ENCODE peak calls at places on chromosomes 4 and X, in nine cellular contexts. One of them, this sample, is unnamed.

GRCh38 chr4:168722391-168722790 is 225.5 kb downstream of the PALLD start:
- DNase-seq in sigmoid colon: no peak
- DNase-seq in left ventricle myocardium inferior: no peak
- DNase-seq in neural progenitor cell: no peak
- DNase-seq in tibial artery: no peak
- DNase-seq in cardiac muscle cell: no peak
- DNase-seq in psoas muscle: no peak
- DNase-seq in stomach: no peak
- DNase-seq in A549: no peak
- DNase-seq in this sample: no peak

GRCh38 chr4:25563071-25563564 is 92.5 kb upstream of the SLC34A2 start:
- DNase-seq in tibial artery: no peak
- DNase-seq in cardiac muscle cell: no peak
- DNase-seq in sigmoid colon: no peak
- DNase-seq in left ventricle myocardium inferior: no peak
- DNase-seq in stomach: no peak
- DNase-seq in psoas muscle: no peak
- DNase-seq in neural progenitor cell: peak; percentile 40
- DNase-seq in A549: peak; percentile 69
- DNase-seq in this sample: no peak

GRCh38 chrX:115535421-115535820 is 25.6 kb upstream of the PLS3 start:
- DNase-seq in sigmoid colon: no peak
- DNase-seq in cardiac muscle cell: no peak
- DNase-seq in A549: no peak
- DNase-seq in psoas muscle: no peak
- DNase-seq in left ventricle myocardium inferior: no peak
- DNase-seq in stomach: no peak
- DNase-seq in neural progenitor cell: no peak
- DNase-seq in tibial artery: no peak
- DNase-seq in this sample: no peak

GRCh38 chrX:106698693-106699092 is 27.8 kb upstream of the RNF128 start:
- DNase-seq in cardiac muscle cell: peak; percentile 25
- DNase-seq in neural progenitor cell: no peak
- DNase-seq in tibial artery: no peak
- DNase-seq in left ventricle myocardium inferior: no peak
- DNase-seq in psoas muscle: no peak
- DNase-seq in stomach: no peak
- DNase-seq in sigmoid colon: no peak
- DNase-seq in A549: no peak
- DNase-seq in this sample: no peak

GRCh38 chr4:26132858-26133257 is 188.0 kb upstream of the RBPJ start:
- DNase-seq in sigmoid colon: no peak
- DNase-seq in neural progenitor cell: no peak
- DNase-seq in tibial artery: no peak
- DNase-seq in cardiac muscle cell: no peak
- DNase-seq in left ventricle myocardium inferior: no peak
- DNase-seq in stomach: no peak
- DNase-seq in psoas muscle: no peak
- DNase-seq in A549: no peak
- DNase-seq in this sample: no peak

GRCh38 chr4:105122334-105122733 is 24.3 kb upstream of the TET2 start:
- DNase-seq in cardiac muscle cell: peak; percentile 54
- DNase-seq in neural progenitor cell: peak; percentile 54
- DNase-seq in A549: peak; percentile 20
- DNase-seq in left ventricle myocardium inferior: no peak
- DNase-seq in psoas muscle: no peak
- DNase-seq in tibial artery: no peak
- DNase-seq in stomach: no peak
- DNase-seq in sigmoid colon: no peak
- DNase-seq in this sample: no peak

GRCh38 chr4:186701273-186701672 is 22.4 kb downstream of the FAT1 start:
- DNase-seq in left ventricle myocardium inferior: peak; percentile 38
- DNase-seq in sigmoid colon: no peak
- DNase-seq in tibial artery: peak; percentile 77
- DNase-seq in cardiac muscle cell: peak; percentile 89
- DNase-seq in A549: no peak
- DNase-seq in psoas muscle: no peak
- DNase-seq in stomach: no peak
- DNase-seq in neural progenitor cell: peak; percentile 91
- DNase-seq in this sample: peak; percentile 62

GRCh38 chr4:158025131-158025530 is 147.7 kb downstream of the GASK1B start:
- DNase-seq in cardiac muscle cell: no peak
- DNase-seq in left ventricle myocardium inferior: no peak
- DNase-seq in stomach: no peak
- DNase-seq in neural progenitor cell: no peak
- DNase-seq in tibial artery: no peak
- DNase-seq in psoas muscle: no peak
- DNase-seq in sigmoid colon: no peak
- DNase-seq in A549: peak; percentile 29
- DNase-seq in this sample: no peak

GRCh38 chr4:74621616-74622015 is 172.7 kb downstream of the BTC start:
- DNase-seq in tibial artery: no peak
- DNase-seq in sigmoid colon: no peak
- DNase-seq in psoas muscle: no peak
- DNase-seq in left ventricle myocardium inferior: no peak
- DNase-seq in neural progenitor cell: no peak
- DNase-seq in stomach: no peak
- DNase-seq in cardiac muscle cell: no peak
- DNase-seq in A549: no peak
- DNase-seq in this sample: no peak
- TF ChIP-seq CTCF in tibial artery: no peak
- TF ChIP-seq CTCF in sigmoid colon: no peak
- TF ChIP-seq CTCF in psoas muscle: no peak
- TF ChIP-seq CTCF in left ventricle myocardium inferior: no peak
- TF ChIP-seq CTCF in neural progenitor cell: no peak
- TF ChIP-seq CTCF in stomach: no peak
- TF ChIP-seq CTCF in cardiac muscle cell: no peak
- TF ChIP-seq CTCF in A549: no peak
- TF ChIP-seq CTCF in this sample: no peak

GRCh38 chr4:19803406-19803805 is 448.3 kb upstream of the SLIT2 start:
- DNase-seq in left ventricle myocardium inferior: no peak
- DNase-seq in sigmoid colon: no peak
- DNase-seq in tibial artery: no peak
- DNase-seq in cardiac muscle cell: no peak
- DNase-seq in stomach: no peak
- DNase-seq in A549: no peak
- DNase-seq in neural progenitor cell: no peak
- DNase-seq in psoas muscle: no peak
- DNase-seq in this sample: no peak

GRCh38 chr4:19806865-19807264 is 444.8 kb upstream of the SLIT2 start:
- DNase-seq in sigmoid colon: no peak
- DNase-seq in A549: no peak
- DNase-seq in left ventricle myocardium inferior: no peak
- DNase-seq in cardiac muscle cell: no peak
- DNase-seq in tibial artery: no peak
- DNase-seq in neural progenitor cell: no peak
- DNase-seq in stomach: no peak
- DNase-seq in psoas muscle: no peak
- DNase-seq in this sample: no peak

GRCh38 chr4:19809989-19810388 is 441.7 kb upstream of the SLIT2 start:
- DNase-seq in cardiac muscle cell: no peak
- DNase-seq in sigmoid colon: no peak
- DNase-seq in neural progenitor cell: no peak
- DNase-seq in stomach: no peak
- DNase-seq in psoas muscle: no peak
- DNase-seq in tibial artery: no peak
- DNase-seq in left ventricle myocardium inferior: no peak
- DNase-seq in A549: no peak
- DNase-seq in this sample: no peak

GRCh38 chr4:19807505-19807904 is 444.2 kb upstream of the SLIT2 start:
- DNase-seq in tibial artery: no peak
- DNase-seq in A549: no peak
- DNase-seq in psoas muscle: no peak
- DNase-seq in sigmoid colon: no peak
- DNase-seq in stomach: no peak
- DNase-seq in left ventricle myocardium inferior: no peak
- DNase-seq in cardiac muscle cell: peak; percentile 82
- DNase-seq in neural progenitor cell: no peak
- DNase-seq in this sample: no peak
- H3K9me3 ChIP-seq in tibial artery: no peaks in the 10 kb centered on the region
- H3K9me3 ChIP-seq in A549: no peaks in the 10 kb centered on the region
- H3K9me3 ChIP-seq in psoas muscle: no peaks in the 10 kb centered on the region
- H3K9me3 ChIP-seq in sigmoid colon: no peaks in the 10 kb centered on the region
- H3K9me3 ChIP-seq in stomach: no peaks in the 10 kb centered on the region
- H3K9me3 ChIP-seq in left ventricle myocardium inferior: no peaks in the 10 kb centered on the region
- H3K9me3 ChIP-seq in cardiac muscle cell: no peaks in the 10 kb centered on the region
- H3K9me3 ChIP-seq in neural progenitor cell: no peaks in the 10 kb centered on the region
- H3K9me3 ChIP-seq in this sample: no peaks in the 10 kb centered on the region

GRCh38 chr4:54054501-54054900 is 9.9 kb downstream of the CHIC2 start:
- DNase-seq in left ventricle myocardium inferior: no peak
- DNase-seq in tibial artery: no peak
- DNase-seq in neural progenitor cell: peak; percentile 8
- DNase-seq in sigmoid colon: no peak
- DNase-seq in cardiac muscle cell: no peak
- DNase-seq in psoas muscle: no peak
- DNase-seq in A549: no peak
- DNase-seq in stomach: no peak
- DNase-seq in this sample: no peak
- H3K4me1 ChIP-seq in left ventricle myocardium inferior: peaks cover 79% of the 10 kb centered on the region
- H3K4me1 ChIP-seq in tibial artery: peaks cover 17% of the 10 kb centered on the region
- H3K4me1 ChIP-seq in neural progenitor cell: no peaks in the 10 kb centered on the region
- H3K4me1 ChIP-seq in sigmoid colon: peaks cover 57% of the 10 kb centered on the region
- H3K4me1 ChIP-seq in cardiac muscle cell: peaks cover 4% of the 10 kb centered on the region
- H3K4me1 ChIP-seq in psoas muscle: peaks cover 47% of the 10 kb centered on the region
- H3K4me1 ChIP-seq in A549: peaks cover 15% of the 10 kb centered on the region
- H3K4me1 ChIP-seq in stomach: peaks cover 19% of the 10 kb centered on the region
- H3K4me1 ChIP-seq in this sample: peaks cover 4% of the 10 kb centered on the region

GRCh38 chr4:139223682-139224317 is 46.8 kb upstream of the ELF2 start:
- DNase-seq in stomach: no peak
- DNase-seq in A549: no peak
- DNase-seq in psoas muscle: peak; percentile 71
- DNase-seq in sigmoid colon: no peak
- DNase-seq in left ventricle myocardium inferior: peak; percentile 44
- DNase-seq in neural progenitor cell: no peak
- DNase-seq in tibial artery: peak; percentile 69
- DNase-seq in cardiac muscle cell: peak; percentile 82
- DNase-seq in this sample: no peak

GRCh38 chr4:139229534-139230039 is 50.4 kb downstream of the MGARP start:
- DNase-seq in psoas muscle: no peak
- DNase-seq in A549: peak; percentile 49
- DNase-seq in left ventricle myocardium inferior: no peak
- DNase-seq in cardiac muscle cell: peak; percentile 72
- DNase-seq in neural progenitor cell: peak; percentile 40
- DNase-seq in stomach: no peak
- DNase-seq in sigmoid colon: no peak
- DNase-seq in tibial artery: no peak
- DNase-seq in this sample: no peak

GRCh38 chr4:139232751-139233150 is 47.3 kb downstream of the MGARP start:
- DNase-seq in neural progenitor cell: no peak
- DNase-seq in sigmoid colon: no peak
- DNase-seq in A549: no peak
- DNase-seq in stomach: no peak
- DNase-seq in psoas muscle: no peak
- DNase-seq in cardiac muscle cell: no peak
- DNase-seq in tibial artery: no peak
- DNase-seq in left ventricle myocardium inferior: no peak
- DNase-seq in this sample: no peak

GRCh38 chr4:139222215-139222614 is 45.2 kb upstream of the ELF2 start:
- DNase-seq in psoas muscle: no peak
- DNase-seq in cardiac muscle cell: no peak
- DNase-seq in neural progenitor cell: no peak
- DNase-seq in A549: no peak
- DNase-seq in stomach: no peak
- DNase-seq in tibial artery: no peak
- DNase-seq in left ventricle myocardium inferior: no peak
- DNase-seq in sigmoid colon: no peak
- DNase-seq in this sample: no peak

GRCh38 chr4:139227729-139228404 is 50.8 kb upstream of the ELF2 start:
- DNase-seq in neural progenitor cell: no peak
- DNase-seq in A549: peak; percentile 7
- DNase-seq in cardiac muscle cell: no peak
- DNase-seq in stomach: no peak
- DNase-seq in psoas muscle: no peak
- DNase-seq in left ventricle myocardium inferior: no peak
- DNase-seq in tibial artery: no peak
- DNase-seq in sigmoid colon: no peak
- DNase-seq in this sample: no peak
- TF ChIP-seq CTCF in neural progenitor cell: no peak
- TF ChIP-seq CTCF in A549: no peak
- TF ChIP-seq CTCF in cardiac muscle cell: no peak
- TF ChIP-seq CTCF in stomach: no peak
- TF ChIP-seq CTCF in psoas muscle: peak; percentile 11
- TF ChIP-seq CTCF in left ventricle myocardium inferior: peak; percentile 37
- TF ChIP-seq CTCF in tibial artery: no peak
- TF ChIP-seq CTCF in sigmoid colon: no peak
- TF ChIP-seq CTCF in this sample: no peak

GRCh38 chr4:161869511-161869910 is 294.3 kb downstream of the FSTL5 start:
- DNase-seq in stomach: no peak
- DNase-seq in tibial artery: no peak
- DNase-seq in sigmoid colon: no peak
- DNase-seq in cardiac muscle cell: no peak
- DNase-seq in A549: no peak
- DNase-seq in left ventricle myocardium inferior: no peak
- DNase-seq in neural progenitor cell: no peak
- DNase-seq in psoas muscle: no peak
- DNase-seq in this sample: no peak
- H3K9me3 ChIP-seq in stomach: no peaks in the 10 kb centered on the region
- H3K9me3 ChIP-seq in tibial artery: no peaks in the 10 kb centered on the region
- H3K9me3 ChIP-seq in sigmoid colon: no peaks in the 10 kb centered on the region
- H3K9me3 ChIP-seq in cardiac muscle cell: no peaks in the 10 kb centered on the region
- H3K9me3 ChIP-seq in A549: no peaks in the 10 kb centered on the region
- H3K9me3 ChIP-seq in left ventricle myocardium inferior: no peaks in the 10 kb centered on the region
- H3K9me3 ChIP-seq in neural progenitor cell: no peaks in the 10 kb centered on the region
- H3K9me3 ChIP-seq in psoas muscle: no peaks in the 10 kb centered on the region
- H3K9me3 ChIP-seq in this sample: no peaks in the 10 kb centered on the region

GRCh38 chr4:48193096-48193836 is 59.2 kb upstream of the TXK start:
- DNase-seq in stomach: no peak
- DNase-seq in left ventricle myocardium inferior: no peak
- DNase-seq in psoas muscle: no peak
- DNase-seq in cardiac muscle cell: no peak
- DNase-seq in neural progenitor cell: no peak
- DNase-seq in A549: no peak
- DNase-seq in tibial artery: no peak
- DNase-seq in sigmoid colon: no peak
- DNase-seq in this sample: no peak

GRCh38 chr4:48191758-48192157 is 57.7 kb upstream of the TXK start:
- DNase-seq in left ventricle myocardium inferior: no peak
- DNase-seq in sigmoid colon: no peak
- DNase-seq in cardiac muscle cell: no peak
- DNase-seq in psoas muscle: no peak
- DNase-seq in neural progenitor cell: no peak
- DNase-seq in tibial artery: no peak
- DNase-seq in A549: no peak
- DNase-seq in stomach: no peak
- DNase-seq in this sample: no peak

GRCh38 chr4:48187813-48188212 is 53.8 kb upstream of the TXK start:
- DNase-seq in psoas muscle: no peak
- DNase-seq in left ventricle myocardium inferior: no peak
- DNase-seq in sigmoid colon: no peak
- DNase-seq in stomach: no peak
- DNase-seq in A549: no peak
- DNase-seq in neural progenitor cell: no peak
- DNase-seq in cardiac muscle cell: peak; percentile 24
- DNase-seq in tibial artery: no peak
- DNase-seq in this sample: no peak

GRCh38 chr4:48190839-48191238 is 56.8 kb upstream of the TXK start:
- DNase-seq in A549: no peak
- DNase-seq in left ventricle myocardium inferior: no peak
- DNase-seq in stomach: no peak
- DNase-seq in tibial artery: no peak
- DNase-seq in sigmoid colon: no peak
- DNase-seq in psoas muscle: no peak
- DNase-seq in cardiac muscle cell: no peak
- DNase-seq in neural progenitor cell: no peak
- DNase-seq in this sample: no peak

GRCh38 chr4:48189731-48190130 is 55.7 kb upstream of the TXK start:
- DNase-seq in tibial artery: no peak
- DNase-seq in cardiac muscle cell: no peak
- DNase-seq in left ventricle myocardium inferior: no peak
- DNase-seq in sigmoid colon: no peak
- DNase-seq in stomach: no peak
- DNase-seq in neural progenitor cell: no peak
- DNase-seq in psoas muscle: no peak
- DNase-seq in A549: no peak
- DNase-seq in this sample: no peak
- H3K4me1 ChIP-seq in tibial artery: no peaks in the 10 kb centered on the region
- H3K4me1 ChIP-seq in cardiac muscle cell: peaks cover 11% of the 10 kb centered on the region
- H3K4me1 ChIP-seq in left ventricle myocardium inferior: peaks cover 7% of the 10 kb centered on the region
- H3K4me1 ChIP-seq in sigmoid colon: no peaks in the 10 kb centered on the region
- H3K4me1 ChIP-seq in stomach: no peaks in the 10 kb centered on the region
- H3K4me1 ChIP-seq in neural progenitor cell: no peaks in the 10 kb centered on the region
- H3K4me1 ChIP-seq in psoas muscle: no peaks in the 10 kb centered on the region
- H3K4me1 ChIP-seq in A549: no peaks in the 10 kb centered on the region
- H3K4me1 ChIP-seq in this sample: no peaks in the 10 kb centered on the region

This sample was measured in ovary.